ENCODE peak calls at places on chromosome X, in five cellular contexts. Z is Karpas-422, G is testis, U is substantia nigra, P is hepatocyte. V is an unnamed sample.

GRCh38 chrX:3713225-3713936 is at the start of gene PRKX:
- DNase-seq in Z (peak), G (peak), U (peak), P (peak), V (no peak)

GRCh38 chrX:9885150-9885549 is 82.0 kb upstream of the CLDN34 start:
- DNase-seq in Z (peak), G (peak), U (peak), P (peak), V (no peak)

GRCh38 chrX:40420899-40421729 is 159.7 kb upstream of the ATP6AP2 start:
- DNase-seq in Z (no peak), G (no peak), U (peak), P (no peak), V (no peak)

GRCh38 chrX:74420194-74421035 is 878 bp upstream of the SLC16A2 start:
- DNase-seq in Z (no peak), G (peak), U (peak), P (peak), V (peak)

GRCh38 chrX:133745361-133745760 is 240.0 kb downstream of the GPC3 start:
- DNase-seq in Z (peak), G (no peak), U (no peak), P (no peak), V (no peak)

GRCh38 chrX:123267220-123267619 is 83.1 kb downstream of the GRIA3 start:
- DNase-seq in Z (no peak), G (no peak), U (no peak), P (no peak), V (no peak)

GRCh38 chrX:43096830-43097229 is 318.9 kb upstream of the PPP1R2C start:
- DNase-seq in Z (no peak), G (no peak), U (no peak), P (no peak), V (no peak)

GRCh38 chrX:50881028-50881427 is 29.5 kb upstream of the BMP15 start:
- DNase-seq in Z (no peak), G (no peak), U (no peak), P (peak), V (no peak)

GRCh38 chrX:119729408-119730201 is 28.8 kb upstream of the SOWAHD start:
- DNase-seq in Z (peak), G (peak), U (peak), P (peak), V (peak)

GRCh38 chrX:51847463-51847862 is 46.0 kb upstream of the MAGED1 start:
- DNase-seq in Z (no peak), G (no peak), U (no peak), P (no peak), V (no peak)

GRCh38 chrX:15737957-15738685 is at the start of gene CA5B:
- DNase-seq in Z (peak), G (peak), U (peak), P (peak), V (peak)

GRCh38 chrX:18973527-18974192 is 10.3 kb downstream of the PHKA2 start:
- DNase-seq in Z (peak), G (peak), U (no peak), P (no peak), V (no peak)

GRCh38 chrX:14936561-14936960 is 63.3 kb downstream of the MOSPD2 start:
- DNase-seq in Z (no peak), G (no peak), U (no peak), P (peak), V (no peak)

GRCh38 chrX:31038585-31039326 is 33.1 kb downstream of the FTHL17 start:
- DNase-seq in Z (peak), G (peak), U (peak), P (peak), V (no peak)

GRCh38 chrX:153441296-153441695 is 4.6 kb downstream of the TREX2 start:
- DNase-seq in Z (no peak), G (no peak), U (no peak), P (no peak), V (no peak)

GRCh38 chrX:7132335-7133035 is 15.0 kb upstream of the STS start:
- DNase-seq in Z (peak), G (peak), U (peak), P (peak), V (peak)

GRCh38 chrX:7159132-7159861 is 11.3 kb upstream of the PUDP start:
- DNase-seq in Z (no peak), G (no peak), U (no peak), P (no peak), V (no peak)

GRCh38 chrX:110415440-110416167 is 57.0 kb downstream of the RTL9 start:
- DNase-seq in Z (no peak), G (no peak), U (no peak), P (no peak), V (no peak)

GRCh38 chrX:65600106-65600505 is 65.5 kb upstream of the LAS1L start:
- DNase-seq in Z (no peak), G (no peak), U (no peak), P (no peak), V (no peak)

GRCh38 chrX:3191186-3191585 is 149.9 kb downstream of the ARSF start:
- DNase-seq in Z (no peak), G (no peak), U (no peak), P (no peak), V (no peak)

GRCh38 chrX:34631826-34632225 is 25.3 kb downstream of the TMEM47 start:
- DNase-seq in Z (no peak), G (no peak), U (no peak), P (peak), V (no peak)

GRCh38 chrX:70030242-70030823 is 19.4 kb downstream of the AWAT2 start:
- DNase-seq in Z (peak), G (peak), U (peak), P (peak), V (no peak)

GRCh38 chrX:11704725-11705495 is 39.2 kb upstream of the ARHGAP6 start:
- DNase-seq in Z (no peak), G (no peak), U (no peak), P (no peak), V (no peak)

GRCh38 chrX:47831788-47832187 is 4.9 kb upstream of the ZNF81 start:
- DNase-seq in Z (peak), G (peak), U (peak), P (peak), V (no peak)

GRCh38 chrX:119503484-119503861 is 35.2 kb downstream of the SLC25A5 start:
- DNase-seq in Z (no peak), G (no peak), U (peak), P (peak), V (peak)

GRCh38 chrX:96004386-96004785 is 680.3 kb upstream of the DIAPH2 start:
- DNase-seq in Z (no peak), G (no peak), U (no peak), P (no peak), V (no peak)

GRCh38 chrX:44795945-44796450 is 47.8 kb upstream of the DUSP21 start:
- DNase-seq in Z (no peak), G (no peak), U (no peak), P (no peak), V (no peak)

GRCh38 chrX:81120270-81120935 is 81.3 kb downstream of the HMGN5 start:
- DNase-seq in Z (peak), G (no peak), U (no peak), P (no peak), V (no peak)

GRCh38 chrX:124338733-124339514 is 6.5 kb downstream of the TEX13D start:
- DNase-seq in Z (no peak), G (no peak), U (no peak), P (no peak), V (no peak)

GRCh38 chrX:11272290-11272689 is 20.9 kb upstream of the AMELX start:
- DNase-seq in Z (no peak), G (no peak), U (no peak), P (no peak), V (no peak)

GRCh38 chrX:23662853-23663252 is 4.4 kb upstream of the PRDX4 start:
- DNase-seq in Z (no peak), G (no peak), U (no peak), P (no peak), V (no peak)

GRCh38 chrX:151177141-151178027 is 1.0 kb downstream of the GPR50 start:
- DNase-seq in Z (no peak), G (no peak), U (no peak), P (peak), V (no peak)

GRCh38 chrX:45553417-45553816 is 352.7 kb upstream of the DIPK2B start:
- DNase-seq in Z (no peak), G (no peak), U (no peak), P (no peak), V (no peak)

GRCh38 chrX:110180928-110181310 is 137.0 kb downstream of the AMMECR1 start:
- DNase-seq in Z (no peak), G (no peak), U (no peak), P (no peak), V (no peak)

GRCh38 chrX:49054073-49054762 is 4.6 kb upstream of the CCDC120 start:
- DNase-seq in Z (no peak), G (no peak), U (no peak), P (no peak), V (no peak)
- H3K27ac ChIP-seq in Z (no peak), G (peak), U (no peak), P (peak), V (peak)

GRCh38 chrX:142249721-142250120 is 44.6 kb upstream of the MAGEC2 start:
- DNase-seq in Z (no peak), G (no peak), U (no peak), P (no peak), V (no peak)
- H3K27ac ChIP-seq in Z (no peak), G (no peak), U (no peak), P (no peak), V (no peak)

GRCh38 chrX:129760981-129761380 is 18.8 kb upstream of the SASH3 start:
- DNase-seq in Z (no peak), G (no peak), U (no peak), P (no peak), V (no peak)
- H3K27ac ChIP-seq in Z (no peak), G (no peak), U (no peak), P (no peak), V (no peak)

GRCh38 chrX:17031827-17032226 is 85.4 kb downstream of the REPS2 start:
- DNase-seq in Z (no peak), G (no peak), U (no peak), P (no peak), V (no peak)
- H3K27ac ChIP-seq in Z (no peak), G (no peak), U (no peak), P (no peak), V (no peak)

GRCh38 chrX:155070038-155070437 is 898 bp downstream of the CMC4 start:
- DNase-seq in Z (peak), G (no peak), U (no peak), P (no peak), V (no peak)
- H3K27ac ChIP-seq in Z (peak), G (peak), U (no peak), P (peak), V (no peak)